ENCODE peak calls at places on chromosomes 11 and 22, in seven cellular contexts. One of them, this sample, is unnamed.
A peak's percentile ranks its signal among the peaks of the same experiment; 100 is the strongest.

GRCh38 chr11:61126266-61126665 is 24.0 kb downstream of the CD5 start:
- DNase-seq in HCT116: no peak
- DNase-seq in GM23248: no peak
- DNase-seq in H9: no peak
- DNase-seq in A549: no peak
- DNase-seq in mesendoderm: no peak
- DNase-seq in GM23338: no peak
- DNase-seq in this sample: no peak

GRCh38 chr11:100635194-100635593 is 51.9 kb upstream of the ARHGAP42 start:
- DNase-seq in GM23338: no peak
- DNase-seq in H9: no peak
- DNase-seq in A549: no peak
- DNase-seq in mesendoderm: no peak
- DNase-seq in HCT116: no peak
- DNase-seq in GM23248: no peak
- DNase-seq in this sample: no peak

GRCh38 chr22:45720875-45721378 is 49.3 kb downstream of the ATXN10 start:
- DNase-seq in HCT116: no peak
- DNase-seq in GM23338: no peak
- DNase-seq in mesendoderm: no peak
- DNase-seq in A549: peak; percentile 40
- DNase-seq in GM23248: peak; percentile 44
- DNase-seq in H9: no peak
- DNase-seq in this sample: peak; percentile 23

GRCh38 chr22:46703996-46704370 is 34.1 kb downstream of the CERK start:
- DNase-seq in HCT116: no peak
- DNase-seq in GM23338: no peak
- DNase-seq in A549: no peak
- DNase-seq in GM23248: no peak
- DNase-seq in mesendoderm: no peak
- DNase-seq in H9: no peak
- DNase-seq in this sample: no peak

GRCh38 chr11:134126197-134126822 is 57.4 kb downstream of the JAM3 start:
- DNase-seq in GM23248: peak; percentile 96
- DNase-seq in H9: peak; percentile 61
- DNase-seq in A549: no peak
- DNase-seq in GM23338: peak; percentile 28
- DNase-seq in mesendoderm: peak; percentile 76
- DNase-seq in HCT116: no peak
- DNase-seq in this sample: peak; percentile 89

GRCh38 chr22:49185312-49185969 is 642.2 kb downstream of the BRD1 start:
- DNase-seq in GM23338: no peak
- DNase-seq in A549: no peak
- DNase-seq in mesendoderm: no peak
- DNase-seq in HCT116: no peak
- DNase-seq in GM23248: no peak
- DNase-seq in H9: no peak
- DNase-seq in this sample: no peak

GRCh38 chr22:29062286-29062949 is 787 bp upstream of the C22orf31 start:
- DNase-seq in mesendoderm: peak; percentile 87
- DNase-seq in GM23248: peak; percentile 43
- DNase-seq in H9: no peak
- DNase-seq in HCT116: no peak
- DNase-seq in GM23338: peak; percentile 69
- DNase-seq in A549: no peak
- DNase-seq in this sample: peak; percentile 8

GRCh38 chr11:133995066-133995465 is 38.3 kb upstream of the IGSF9B start:
- DNase-seq in GM23248: no peak
- DNase-seq in H9: no peak
- DNase-seq in GM23338: no peak
- DNase-seq in A549: no peak
- DNase-seq in HCT116: no peak
- DNase-seq in mesendoderm: no peak
- DNase-seq in this sample: no peak

GRCh38 chr22:44263547-44263946 is 49.2 kb downstream of the SHISAL1 start:
- DNase-seq in A549: no peak
- DNase-seq in H9: no peak
- DNase-seq in mesendoderm: no peak
- DNase-seq in GM23248: no peak
- DNase-seq in GM23338: no peak
- DNase-seq in HCT116: no peak
- DNase-seq in this sample: no peak

GRCh38 chr11:78809931-78810481 is 235.3 kb upstream of the NARS2 start:
- DNase-seq in GM23338: no peak
- DNase-seq in H9: no peak
- DNase-seq in A549: no peak
- DNase-seq in mesendoderm: no peak
- DNase-seq in HCT116: no peak
- DNase-seq in GM23248: no peak
- DNase-seq in this sample: no peak

GRCh38 chr11:102421262-102421661 is 31.3 kb downstream of the TMEM123 start:
- DNase-seq in H9: no peak
- DNase-seq in HCT116: no peak
- DNase-seq in A549: no peak
- DNase-seq in GM23338: no peak
- DNase-seq in GM23248: no peak
- DNase-seq in mesendoderm: no peak
- DNase-seq in this sample: no peak

GRCh38 chr11:124923296-124923695 is 4.2 kb downstream of the HEPN1 start:
- DNase-seq in mesendoderm: no peak
- DNase-seq in HCT116: no peak
- DNase-seq in GM23248: no peak
- DNase-seq in A549: no peak
- DNase-seq in GM23338: no peak
- DNase-seq in H9: no peak
- DNase-seq in this sample: no peak

DNA sequence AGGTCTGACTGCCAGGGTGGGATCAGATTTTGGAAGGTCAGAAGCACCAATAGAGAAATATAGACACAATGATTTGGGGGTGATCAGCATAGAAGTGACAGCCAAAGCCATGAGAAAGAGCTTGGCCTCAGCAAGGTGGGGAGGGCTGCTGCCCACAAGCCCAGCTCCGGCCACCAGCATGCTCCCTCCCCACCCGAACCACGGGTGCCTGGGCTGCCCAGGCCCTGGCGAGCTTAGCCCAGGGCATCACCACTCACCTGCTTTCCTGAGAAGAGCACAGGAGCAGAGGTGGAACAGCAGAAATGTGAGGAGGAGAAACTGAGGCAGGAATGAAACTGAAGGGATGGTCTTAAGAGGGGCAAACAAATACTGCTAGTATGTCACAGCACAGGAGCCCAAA is 48.8 kb downstream of the LRFN4 start:
- DNase-seq in GM23338: no peak
- DNase-seq in A549: no peak
- DNase-seq in GM23248: no peak
- DNase-seq in mesendoderm: no peak
- DNase-seq in HCT116: no peak
- DNase-seq in H9: no peak
- DNase-seq in this sample: no peak
- H3K4me2 ChIP-seq in GM23338: no peak overlapping the region
- H3K4me2 ChIP-seq in A549: peak overlapping the region; percentile 57
- H3K4me2 ChIP-seq in GM23248: no peak overlapping the region
- H3K4me2 ChIP-seq in mesendoderm: no peak overlapping the region
- H3K4me2 ChIP-seq in HCT116: peak overlapping the region; percentile 80
- H3K4me2 ChIP-seq in H9: no peak overlapping the region
- H3K4me2 ChIP-seq in this sample: peak overlapping the region; percentile 13

DNA sequence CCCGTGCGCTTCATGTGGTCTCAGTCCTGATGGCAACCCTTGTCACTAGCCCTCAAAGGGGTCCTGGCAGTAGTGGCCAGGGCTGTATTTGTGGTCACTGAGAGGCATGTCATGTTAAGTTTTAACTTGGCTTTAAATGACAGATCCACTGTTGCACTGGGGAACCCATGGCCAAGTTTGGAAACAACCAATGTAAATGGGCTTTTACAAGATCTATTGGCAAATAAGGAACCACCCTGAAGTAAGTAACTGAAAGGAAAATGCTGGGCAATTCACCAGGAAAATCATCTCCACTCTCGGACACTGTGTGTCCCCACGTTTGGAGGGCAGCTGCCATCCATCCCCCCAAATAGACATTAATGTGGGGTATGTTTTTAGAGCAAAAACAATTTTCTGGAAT is 8.4 kb downstream of the YPEL1 start:
- DNase-seq in HCT116: no peak
- DNase-seq in H9: no peak
- DNase-seq in GM23338: no peak
- DNase-seq in GM23248: no peak
- DNase-seq in mesendoderm: no peak
- DNase-seq in A549: no peak
- DNase-seq in this sample: no peak
- H3K4me2 ChIP-seq in HCT116: no peak overlapping the region
- H3K4me2 ChIP-seq in H9: no peak overlapping the region
- H3K4me2 ChIP-seq in GM23338: no peak overlapping the region
- H3K4me2 ChIP-seq in GM23248: no peak overlapping the region
- H3K4me2 ChIP-seq in mesendoderm: no peak overlapping the region
- H3K4me2 ChIP-seq in A549: no peak overlapping the region
- H3K4me2 ChIP-seq in this sample: no peak overlapping the region

GRCh38 chr11:47852053-47852452 is 3.9 kb upstream of the NUP160 start:
- DNase-seq in mesendoderm: no peak
- DNase-seq in H9: no peak
- DNase-seq in GM23338: no peak
- DNase-seq in HCT116: no peak
- DNase-seq in A549: no peak
- DNase-seq in GM23248: no peak
- DNase-seq in this sample: no peak
- H3K4me2 ChIP-seq in mesendoderm: no peak overlapping the region
- H3K4me2 ChIP-seq in H9: no peak overlapping the region
- H3K4me2 ChIP-seq in GM23338: no peak overlapping the region
- H3K4me2 ChIP-seq in HCT116: no peak overlapping the region
- H3K4me2 ChIP-seq in A549: no peak overlapping the region
- H3K4me2 ChIP-seq in GM23248: no peak overlapping the region
- H3K4me2 ChIP-seq in this sample: no peak overlapping the region

DNA sequence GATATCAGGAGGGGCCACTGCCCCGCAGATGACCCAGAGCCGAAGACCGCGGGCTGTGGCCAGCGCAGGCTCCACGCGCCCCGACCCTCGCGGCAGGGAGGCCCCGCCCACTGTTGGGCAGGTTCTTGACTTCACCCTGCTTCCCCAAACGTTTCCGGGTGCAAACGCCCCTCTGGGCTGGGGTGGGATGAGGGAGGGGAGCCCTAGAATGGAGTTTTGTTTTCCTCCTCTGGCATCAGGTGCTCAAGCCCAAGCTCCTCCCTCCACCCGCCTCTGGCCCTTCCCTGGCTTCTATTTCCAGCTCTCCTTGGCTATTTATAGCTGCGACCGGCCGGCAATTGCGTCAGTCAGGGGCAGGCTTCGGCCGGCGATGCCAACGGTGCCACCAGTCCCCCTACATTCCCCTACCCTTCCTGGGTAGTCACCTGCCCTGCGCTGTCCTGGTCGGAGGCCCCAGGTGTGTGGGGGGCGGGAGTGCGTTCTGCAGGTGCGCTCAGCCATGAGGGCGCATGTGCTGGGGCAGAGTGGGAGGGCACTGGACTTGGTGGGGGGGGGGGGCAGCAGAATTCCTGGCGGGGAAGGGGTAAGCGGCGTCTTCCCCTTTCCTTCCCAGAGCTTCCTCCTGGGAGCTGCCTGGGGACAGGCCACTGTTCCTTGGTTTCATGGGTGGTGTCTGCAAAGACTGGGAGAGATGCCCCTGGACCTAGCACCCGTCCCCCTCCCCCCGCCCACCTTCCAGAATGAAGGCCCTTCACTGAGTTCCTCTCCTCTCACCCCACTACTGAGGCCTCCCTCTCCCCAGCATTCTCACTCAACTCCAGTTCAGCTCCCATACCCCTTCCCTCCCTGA is 23.6 kb downstream of the DUSP8 start:
- DNase-seq in HCT116: peak; percentile 62
- DNase-seq in mesendoderm: peak; percentile 56
- DNase-seq in H9: peak; percentile 83
- DNase-seq in GM23338: peak; percentile 76
- DNase-seq in A549: peak; percentile 71
- DNase-seq in GM23248: peak; percentile 74
- DNase-seq in this sample: peak; percentile 25
- H3K4me2 ChIP-seq in HCT116: peak overlapping the region; percentile 98
- H3K4me2 ChIP-seq in mesendoderm: no peak overlapping the region
- H3K4me2 ChIP-seq in H9: peak overlapping the region; percentile 42
- H3K4me2 ChIP-seq in GM23338: peak overlapping the region; percentile 88
- H3K4me2 ChIP-seq in A549: peak overlapping the region; percentile 100
- H3K4me2 ChIP-seq in GM23248: no peak overlapping the region
- H3K4me2 ChIP-seq in this sample: peak overlapping the region; percentile 58